ENCODE peak calls at places on chromosome 2, in six cellular contexts. One of them, this sample, is unnamed.

GRCh38 chr2:190912731-190913130 is 32.1 kb downstream of the GLS start:
- DNase-seq in dermis microvascular lymphatic vessel endothelial cell: no peak
- DNase-seq in NCI-H748 treated with DMSO at 0.1 percent for 48 hours: no peak
- DNase-seq in GF-D8: no peak
- DNase-seq in globus pallidus: no peak
- DNase-seq in stimulated activated CD4-positive, alpha-beta T cell treated with anti-CD3 and anti-CD28 coated beads, Interleukin-1b, Interleukin-23, amount 100 ng/mL, for 24 hours: no peak
- DNase-seq in this sample: no peak

GRCh38 chr2:20576598-20577115 is 74.2 kb downstream of the HS1BP3 start:
- DNase-seq in dermis microvascular lymphatic vessel endothelial cell: no peak
- DNase-seq in NCI-H748 treated with DMSO at 0.1 percent for 48 hours: no peak
- DNase-seq in GF-D8: no peak
- DNase-seq in globus pallidus: no peak
- DNase-seq in stimulated activated CD4-positive, alpha-beta T cell treated with anti-CD3 and anti-CD28 coated beads, Interleukin-1b, Interleukin-23, amount 100 ng/mL, for 24 hours: no peak
- DNase-seq in this sample: no peak

GRCh38 chr2:133512121-133512520 is 56.1 kb downstream of the NCKAP5 start:
- DNase-seq in dermis microvascular lymphatic vessel endothelial cell: no peak
- DNase-seq in NCI-H748 treated with DMSO at 0.1 percent for 48 hours: no peak
- DNase-seq in GF-D8: no peak
- DNase-seq in globus pallidus: no peak
- DNase-seq in stimulated activated CD4-positive, alpha-beta T cell treated with anti-CD3 and anti-CD28 coated beads, Interleukin-1b, Interleukin-23, amount 100 ng/mL, for 24 hours: no peak
- DNase-seq in this sample: no peak

GRCh38 chr2:127197475-127198385 is 22.4 kb downstream of the CYP27C1 start:
- DNase-seq in dermis microvascular lymphatic vessel endothelial cell: peak
- DNase-seq in NCI-H748 treated with DMSO at 0.1 percent for 48 hours: peak
- DNase-seq in GF-D8: no peak
- DNase-seq in globus pallidus: no peak
- DNase-seq in stimulated activated CD4-positive, alpha-beta T cell treated with anti-CD3 and anti-CD28 coated beads, Interleukin-1b, Interleukin-23, amount 100 ng/mL, for 24 hours: peak
- DNase-seq in this sample: peak

GRCh38 chr2:176130153-176130916 is 830 bp downstream of the HOXD8 start:
- DNase-seq in dermis microvascular lymphatic vessel endothelial cell: no peak
- DNase-seq in NCI-H748 treated with DMSO at 0.1 percent for 48 hours: peak
- DNase-seq in GF-D8: no peak
- DNase-seq in globus pallidus: no peak
- DNase-seq in stimulated activated CD4-positive, alpha-beta T cell treated with anti-CD3 and anti-CD28 coated beads, Interleukin-1b, Interleukin-23, amount 100 ng/mL, for 24 hours: no peak
- DNase-seq in this sample: peak

GRCh38 chr2:221380049-221380448 is 192.1 kb downstream of the EPHA4 start:
- DNase-seq in dermis microvascular lymphatic vessel endothelial cell: no peak
- DNase-seq in NCI-H748 treated with DMSO at 0.1 percent for 48 hours: no peak
- DNase-seq in GF-D8: no peak
- DNase-seq in globus pallidus: no peak
- DNase-seq in stimulated activated CD4-positive, alpha-beta T cell treated with anti-CD3 and anti-CD28 coated beads, Interleukin-1b, Interleukin-23, amount 100 ng/mL, for 24 hours: no peak
- DNase-seq in this sample: no peak

GRCh38 chr2:234981197-234982095 is 29.6 kb downstream of the SH3BP4 start:
- DNase-seq in dermis microvascular lymphatic vessel endothelial cell: peak
- DNase-seq in NCI-H748 treated with DMSO at 0.1 percent for 48 hours: no peak
- DNase-seq in GF-D8: no peak
- DNase-seq in globus pallidus: no peak
- DNase-seq in stimulated activated CD4-positive, alpha-beta T cell treated with anti-CD3 and anti-CD28 coated beads, Interleukin-1b, Interleukin-23, amount 100 ng/mL, for 24 hours: no peak
- DNase-seq in this sample: no peak

GRCh38 chr2:61282104-61282590 is 120.2 kb downstream of the C2orf74 start:
- DNase-seq in dermis microvascular lymphatic vessel endothelial cell: no peak
- DNase-seq in NCI-H748 treated with DMSO at 0.1 percent for 48 hours: no peak
- DNase-seq in GF-D8: no peak
- DNase-seq in globus pallidus: no peak
- DNase-seq in stimulated activated CD4-positive, alpha-beta T cell treated with anti-CD3 and anti-CD28 coated beads, Interleukin-1b, Interleukin-23, amount 100 ng/mL, for 24 hours: no peak
- DNase-seq in this sample: no peak

GRCh38 chr2:221818569-221818968 is 246.5 kb upstream of the EPHA4 start:
- DNase-seq in dermis microvascular lymphatic vessel endothelial cell: no peak
- DNase-seq in NCI-H748 treated with DMSO at 0.1 percent for 48 hours: peak
- DNase-seq in GF-D8: no peak
- DNase-seq in globus pallidus: no peak
- DNase-seq in stimulated activated CD4-positive, alpha-beta T cell treated with anti-CD3 and anti-CD28 coated beads, Interleukin-1b, Interleukin-23, amount 100 ng/mL, for 24 hours: no peak
- DNase-seq in this sample: peak

GRCh38 chr2:38835015-38835601 is 40.6 kb downstream of the DHX57 start:
- DNase-seq in dermis microvascular lymphatic vessel endothelial cell: peak
- DNase-seq in NCI-H748 treated with DMSO at 0.1 percent for 48 hours: peak
- DNase-seq in GF-D8: no peak
- DNase-seq in globus pallidus: no peak
- DNase-seq in stimulated activated CD4-positive, alpha-beta T cell treated with anti-CD3 and anti-CD28 coated beads, Interleukin-1b, Interleukin-23, amount 100 ng/mL, for 24 hours: no peak
- DNase-seq in this sample: peak

GRCh38 chr2:196137271-196137670 is 34.1 kb downstream of the STK17B start:
- DNase-seq in dermis microvascular lymphatic vessel endothelial cell: no peak
- DNase-seq in NCI-H748 treated with DMSO at 0.1 percent for 48 hours: no peak
- DNase-seq in GF-D8: no peak
- DNase-seq in globus pallidus: no peak
- DNase-seq in stimulated activated CD4-positive, alpha-beta T cell treated with anti-CD3 and anti-CD28 coated beads, Interleukin-1b, Interleukin-23, amount 100 ng/mL, for 24 hours: no peak
- DNase-seq in this sample: no peak

GRCh38 chr2:121293450-121294325 is 8.7 kb upstream of the TFCP2L1 start:
- DNase-seq in dermis microvascular lymphatic vessel endothelial cell: no peak
- DNase-seq in NCI-H748 treated with DMSO at 0.1 percent for 48 hours: no peak
- DNase-seq in GF-D8: no peak
- DNase-seq in globus pallidus: no peak
- DNase-seq in stimulated activated CD4-positive, alpha-beta T cell treated with anti-CD3 and anti-CD28 coated beads, Interleukin-1b, Interleukin-23, amount 100 ng/mL, for 24 hours: no peak
- DNase-seq in this sample: no peak

GRCh38 chr2:160042054-160042453 is 20.4 kb downstream of the PLA2R1 start:
- DNase-seq in dermis microvascular lymphatic vessel endothelial cell: no peak
- DNase-seq in NCI-H748 treated with DMSO at 0.1 percent for 48 hours: no peak
- DNase-seq in GF-D8: no peak
- DNase-seq in globus pallidus: no peak
- DNase-seq in stimulated activated CD4-positive, alpha-beta T cell treated with anti-CD3 and anti-CD28 coated beads, Interleukin-1b, Interleukin-23, amount 100 ng/mL, for 24 hours: peak
- DNase-seq in this sample: no peak

GRCh38 chr2:17070711-17071110 is 405.1 kb upstream of the CYRIA start:
- DNase-seq in dermis microvascular lymphatic vessel endothelial cell: no peak
- DNase-seq in NCI-H748 treated with DMSO at 0.1 percent for 48 hours: no peak
- DNase-seq in GF-D8: no peak
- DNase-seq in globus pallidus: no peak
- DNase-seq in stimulated activated CD4-positive, alpha-beta T cell treated with anti-CD3 and anti-CD28 coated beads, Interleukin-1b, Interleukin-23, amount 100 ng/mL, for 24 hours: no peak
- DNase-seq in this sample: no peak

GRCh38 chr2:65877331-65877791 is 445.0 kb upstream of the SPRED2 start:
- DNase-seq in dermis microvascular lymphatic vessel endothelial cell: no peak
- DNase-seq in NCI-H748 treated with DMSO at 0.1 percent for 48 hours: no peak
- DNase-seq in GF-D8: no peak
- DNase-seq in globus pallidus: no peak
- DNase-seq in stimulated activated CD4-positive, alpha-beta T cell treated with anti-CD3 and anti-CD28 coated beads, Interleukin-1b, Interleukin-23, amount 100 ng/mL, for 24 hours: no peak
- DNase-seq in this sample: no peak

GRCh38 chr2:118738524-118739308 is 108.7 kb downstream of the EN1 start:
- DNase-seq in dermis microvascular lymphatic vessel endothelial cell: peak
- DNase-seq in NCI-H748 treated with DMSO at 0.1 percent for 48 hours: no peak
- DNase-seq in GF-D8: no peak
- DNase-seq in globus pallidus: no peak
- DNase-seq in stimulated activated CD4-positive, alpha-beta T cell treated with anti-CD3 and anti-CD28 coated beads, Interleukin-1b, Interleukin-23, amount 100 ng/mL, for 24 hours: no peak
- DNase-seq in this sample: no peak

GRCh38 chr2:30444283-30444682 is 2.8 kb upstream of the LCLAT1 start:
- DNase-seq in dermis microvascular lymphatic vessel endothelial cell: no peak
- DNase-seq in NCI-H748 treated with DMSO at 0.1 percent for 48 hours: no peak
- DNase-seq in GF-D8: no peak
- DNase-seq in globus pallidus: no peak
- DNase-seq in stimulated activated CD4-positive, alpha-beta T cell treated with anti-CD3 and anti-CD28 coated beads, Interleukin-1b, Interleukin-23, amount 100 ng/mL, for 24 hours: no peak
- DNase-seq in this sample: no peak

GRCh38 chr2:232875256-232876070 is 5.4 kb downstream of the SNORC start:
- DNase-seq in dermis microvascular lymphatic vessel endothelial cell: no peak
- DNase-seq in NCI-H748 treated with DMSO at 0.1 percent for 48 hours: no peak
- DNase-seq in GF-D8: no peak
- DNase-seq in globus pallidus: peak
- DNase-seq in stimulated activated CD4-positive, alpha-beta T cell treated with anti-CD3 and anti-CD28 coated beads, Interleukin-1b, Interleukin-23, amount 100 ng/mL, for 24 hours: no peak
- DNase-seq in this sample: no peak

GRCh38 chr2:54342603-54343002 is 86.6 kb upstream of the TSPYL6 start:
- DNase-seq in dermis microvascular lymphatic vessel endothelial cell: no peak
- DNase-seq in NCI-H748 treated with DMSO at 0.1 percent for 48 hours: no peak
- DNase-seq in GF-D8: no peak
- DNase-seq in globus pallidus: no peak
- DNase-seq in stimulated activated CD4-positive, alpha-beta T cell treated with anti-CD3 and anti-CD28 coated beads, Interleukin-1b, Interleukin-23, amount 100 ng/mL, for 24 hours: no peak
- DNase-seq in this sample: no peak

GRCh38 chr2:30200875-30201274 is 30.5 kb upstream of the LBH start:
- DNase-seq in dermis microvascular lymphatic vessel endothelial cell: no peak
- DNase-seq in NCI-H748 treated with DMSO at 0.1 percent for 48 hours: no peak
- DNase-seq in GF-D8: no peak
- DNase-seq in globus pallidus: no peak
- DNase-seq in stimulated activated CD4-positive, alpha-beta T cell treated with anti-CD3 and anti-CD28 coated beads, Interleukin-1b, Interleukin-23, amount 100 ng/mL, for 24 hours: no peak
- DNase-seq in this sample: no peak

GRCh38 chr2:45390856-45391255 is 220.2 kb downstream of the SRBD1 start:
- DNase-seq in dermis microvascular lymphatic vessel endothelial cell: no peak
- DNase-seq in NCI-H748 treated with DMSO at 0.1 percent for 48 hours: no peak
- DNase-seq in GF-D8: no peak
- DNase-seq in globus pallidus: no peak
- DNase-seq in stimulated activated CD4-positive, alpha-beta T cell treated with anti-CD3 and anti-CD28 coated beads, Interleukin-1b, Interleukin-23, amount 100 ng/mL, for 24 hours: no peak
- DNase-seq in this sample: no peak

GRCh38 chr2:225998653-225999052 is 599.1 kb downstream of the NYAP2 start:
- DNase-seq in dermis microvascular lymphatic vessel endothelial cell: no peak
- DNase-seq in NCI-H748 treated with DMSO at 0.1 percent for 48 hours: no peak
- DNase-seq in GF-D8: no peak
- DNase-seq in globus pallidus: no peak
- DNase-seq in stimulated activated CD4-positive, alpha-beta T cell treated with anti-CD3 and anti-CD28 coated beads, Interleukin-1b, Interleukin-23, amount 100 ng/mL, for 24 hours: no peak
- DNase-seq in this sample: no peak

GRCh38 chr2:16828828-16829160 is 163.2 kb upstream of the CYRIA start:
- DNase-seq in dermis microvascular lymphatic vessel endothelial cell: no peak
- DNase-seq in NCI-H748 treated with DMSO at 0.1 percent for 48 hours: no peak
- DNase-seq in GF-D8: no peak
- DNase-seq in globus pallidus: no peak
- DNase-seq in stimulated activated CD4-positive, alpha-beta T cell treated with anti-CD3 and anti-CD28 coated beads, Interleukin-1b, Interleukin-23, amount 100 ng/mL, for 24 hours: no peak
- DNase-seq in this sample: no peak

GRCh38 chr2:207955456-207955855 is 69.9 kb downstream of the PLEKHM3 start:
- DNase-seq in dermis microvascular lymphatic vessel endothelial cell: no peak
- DNase-seq in NCI-H748 treated with DMSO at 0.1 percent for 48 hours: no peak
- DNase-seq in GF-D8: no peak
- DNase-seq in globus pallidus: no peak
- DNase-seq in stimulated activated CD4-positive, alpha-beta T cell treated with anti-CD3 and anti-CD28 coated beads, Interleukin-1b, Interleukin-23, amount 100 ng/mL, for 24 hours: no peak
- DNase-seq in this sample: no peak

GRCh38 chr2:129011466-129012061 is 692.9 kb upstream of the HS6ST1 start:
- DNase-seq in dermis microvascular lymphatic vessel endothelial cell: no peak
- DNase-seq in NCI-H748 treated with DMSO at 0.1 percent for 48 hours: no peak
- DNase-seq in GF-D8: no peak
- DNase-seq in globus pallidus: no peak
- DNase-seq in stimulated activated CD4-positive, alpha-beta T cell treated with anti-CD3 and anti-CD28 coated beads, Interleukin-1b, Interleukin-23, amount 100 ng/mL, for 24 hours: no peak
- DNase-seq in this sample: no peak

GRCh38 chr2:43458002-43458628 is 137.7 kb downstream of the THADA start:
- DNase-seq in dermis microvascular lymphatic vessel endothelial cell: no peak
- DNase-seq in NCI-H748 treated with DMSO at 0.1 percent for 48 hours: no peak
- DNase-seq in GF-D8: no peak
- DNase-seq in globus pallidus: no peak
- DNase-seq in stimulated activated CD4-positive, alpha-beta T cell treated with anti-CD3 and anti-CD28 coated beads, Interleukin-1b, Interleukin-23, amount 100 ng/mL, for 24 hours: no peak
- DNase-seq in this sample: no peak

GRCh38 chr2:157761520-157761919 is 114.6 kb downstream of the ACVR1 start:
- DNase-seq in dermis microvascular lymphatic vessel endothelial cell: no peak
- DNase-seq in NCI-H748 treated with DMSO at 0.1 percent for 48 hours: no peak
- DNase-seq in GF-D8: no peak
- DNase-seq in globus pallidus: no peak
- DNase-seq in stimulated activated CD4-positive, alpha-beta T cell treated with anti-CD3 and anti-CD28 coated beads, Interleukin-1b, Interleukin-23, amount 100 ng/mL, for 24 hours: no peak
- DNase-seq in this sample: no peak

GRCh38 chr2:73259276-73259675 is 25.0 kb downstream of the FBXO41 start:
- DNase-seq in dermis microvascular lymphatic vessel endothelial cell: no peak
- DNase-seq in NCI-H748 treated with DMSO at 0.1 percent for 48 hours: no peak
- DNase-seq in GF-D8: no peak
- DNase-seq in globus pallidus: no peak
- DNase-seq in stimulated activated CD4-positive, alpha-beta T cell treated with anti-CD3 and anti-CD28 coated beads, Interleukin-1b, Interleukin-23, amount 100 ng/mL, for 24 hours: no peak
- DNase-seq in this sample: no peak

GRCh38 chr2:64652231-64653173 is 1.2 kb downstream of the SERTAD2 start:
- DNase-seq in dermis microvascular lymphatic vessel endothelial cell: no peak
- DNase-seq in NCI-H748 treated with DMSO at 0.1 percent for 48 hours: peak
- DNase-seq in GF-D8: no peak
- DNase-seq in globus pallidus: peak
- DNase-seq in stimulated activated CD4-positive, alpha-beta T cell treated with anti-CD3 and anti-CD28 coated beads, Interleukin-1b, Interleukin-23, amount 100 ng/mL, for 24 hours: no peak
- DNase-seq in this sample: peak

GRCh38 chr2:143841935-143842334 is 678.0 kb downstream of the ZEB2 start:
- DNase-seq in dermis microvascular lymphatic vessel endothelial cell: no peak
- DNase-seq in NCI-H748 treated with DMSO at 0.1 percent for 48 hours: no peak
- DNase-seq in GF-D8: no peak
- DNase-seq in globus pallidus: no peak
- DNase-seq in stimulated activated CD4-positive, alpha-beta T cell treated with anti-CD3 and anti-CD28 coated beads, Interleukin-1b, Interleukin-23, amount 100 ng/mL, for 24 hours: no peak
- DNase-seq in this sample: no peak

GRCh38 chr2:48514591-48514990 is 15.4 kb upstream of the STON1 start:
- DNase-seq in dermis microvascular lymphatic vessel endothelial cell: no peak
- DNase-seq in NCI-H748 treated with DMSO at 0.1 percent for 48 hours: no peak
- DNase-seq in GF-D8: no peak
- DNase-seq in globus pallidus: no peak
- DNase-seq in stimulated activated CD4-positive, alpha-beta T cell treated with anti-CD3 and anti-CD28 coated beads, Interleukin-1b, Interleukin-23, amount 100 ng/mL, for 24 hours: no peak
- DNase-seq in this sample: no peak

GRCh38 chr2:144643537-144644336 is 123.8 kb upstream of the ZEB2 start:
- DNase-seq in dermis microvascular lymphatic vessel endothelial cell: no peak
- DNase-seq in NCI-H748 treated with DMSO at 0.1 percent for 48 hours: no peak
- DNase-seq in GF-D8: no peak
- DNase-seq in globus pallidus: no peak
- DNase-seq in stimulated activated CD4-positive, alpha-beta T cell treated with anti-CD3 and anti-CD28 coated beads, Interleukin-1b, Interleukin-23, amount 100 ng/mL, for 24 hours: no peak
- DNase-seq in this sample: no peak

GRCh38 chr2:190408538-190409271 is 550 bp downstream of the MFSD6 start:
- DNase-seq in dermis microvascular lymphatic vessel endothelial cell: no peak
- DNase-seq in NCI-H748 treated with DMSO at 0.1 percent for 48 hours: peak
- DNase-seq in GF-D8: no peak
- DNase-seq in globus pallidus: peak
- DNase-seq in stimulated activated CD4-positive, alpha-beta T cell treated with anti-CD3 and anti-CD28 coated beads, Interleukin-1b, Interleukin-23, amount 100 ng/mL, for 24 hours: peak
- DNase-seq in this sample: peak